ENCODE peak calls at places on chromosome 22, in eight cellular contexts. F, G, L, X, E, V, Z and N are unnamed samples.
A peak's percentile ranks its signal among the peaks of the same experiment; 100 is the strongest.

GRCh38 chr22:22841598-22841997 is 46.0 kb upstream of the IGLL5 start:
- DNase-seq in F (no peak), G (no peak), L (no peak), X (no peak), E (no peak), V (no peak), Z (no peak), N (no peak)

GRCh38 chr22:27895600-27895999 is 23.5 kb downstream of the PITPNB start:
- DNase-seq in F (no peak), G (no peak), L (no peak), X (no peak), E (no peak), V (no peak), Z (no peak), N (no peak)

GRCh38 chr22:22867996-22868715 is 19.5 kb upstream of the IGLL5 start:
- DNase-seq in F (peak; percentile 29), G (no peak), L (no peak), X (no peak), E (no peak), V (no peak), Z (no peak), N (no peak)

GRCh38 chr22:49429066-49429465 is 398.6 kb downstream of the BRD1 start:
- DNase-seq in F (no peak), G (no peak), L (no peak), X (no peak), E (no peak), V (no peak), Z (no peak), N (no peak)

GRCh38 chr22:31647516-31647915 is 14.5 kb downstream of the PISD start:
- DNase-seq in F (no peak), G (no peak), L (no peak), X (no peak), E (no peak), V (no peak), Z (no peak), N (no peak)

GRCh38 chr22:24731786-24732185 is 42.7 kb downstream of the PIWIL3 start:
- DNase-seq in F (no peak), G (no peak), L (no peak), X (no peak), E (no peak), V (no peak), Z (no peak), N (no peak)

GRCh38 chr22:41410311-41410751 is 28.6 kb downstream of the TEF start:
- DNase-seq in F (no peak), G (no peak), L (no peak), X (no peak), E (no peak), V (no peak), Z (no peak), N (no peak)

GRCh38 chr22:48423481-48423901 is 1404.2 kb downstream of the BRD1 start:
- DNase-seq in F (no peak), G (no peak), L (no peak), X (no peak), E (no peak), V (no peak), Z (no peak), N (no peak)

GRCh38 chr22:49922926-49923325 is 4.5 kb downstream of the CRELD2 start:
- DNase-seq in F (no peak), G (no peak), L (no peak), X (no peak), E (peak; percentile 2), V (no peak), Z (no peak), N (no peak)

GRCh38 chr22:39364646-39365405 is 15.0 kb downstream of the SYNGR1 start:
- DNase-seq in F (no peak), G (no peak), L (no peak), X (no peak), E (no peak), V (no peak), Z (no peak), N (no peak)

GRCh38 chr22:41983516-41983915 is 14.3 kb downstream of the SEPTIN3 start:
- DNase-seq in F (no peak), G (no peak), L (no peak), X (no peak), E (no peak), V (no peak), Z (no peak), N (no peak)

GRCh38 chr22:24106385-24107381 is 74.6 kb upstream of the SUSD2 start:
- DNase-seq in F (no peak), G (peak; percentile 23), L (no peak), X (no peak), E (peak; percentile 36), V (no peak), Z (peak; percentile 20), N (no peak)

GRCh38 chr22:38034278-38034882 is 22.8 kb upstream of the PICK1 start:
- DNase-seq in F (peak; percentile 89), G (no peak), L (peak; percentile 88), X (peak; percentile 56), E (no peak), V (peak; percentile 71), Z (no peak), N (peak; percentile 58)

GRCh38 chr22:28360846-28361424 is 318.7 kb downstream of the TTC28 start:
- DNase-seq in F (no peak), G (no peak), L (no peak), X (no peak), E (no peak), V (no peak), Z (no peak), N (no peak)

GRCh38 chr22:35564975-35565867 is 24.6 kb downstream of the RASD2 start:
- DNase-seq in F (no peak), G (no peak), L (no peak), X (no peak), E (no peak), V (no peak), Z (no peak), N (no peak)

GRCh38 chr22:33477131-33478111 is 419.2 kb upstream of the SYN3 start:
- DNase-seq in F (no peak), G (no peak), L (no peak), X (no peak), E (no peak), V (no peak), Z (no peak), N (no peak)

GRCh38 chr22:24176630-24177029 is 4.7 kb upstream of the SUSD2 start:
- DNase-seq in F (no peak), G (no peak), L (no peak), X (no peak), E (no peak), V (no peak), Z (no peak), N (no peak)

GRCh38 chr22:24076091-24076867 is 65.2 kb downstream of the CABIN1 start:
- DNase-seq in F (no peak), G (no peak), L (no peak), X (no peak), E (no peak), V (no peak), Z (no peak), N (no peak)

GRCh38 chr22:33922268-33922667 is 2.0 kb upstream of the LARGE1 start:
- DNase-seq in F (peak; percentile 85), G (peak; percentile 6), L (peak; percentile 13), X (no peak), E (no peak), V (peak; percentile 81), Z (no peak), N (peak; percentile 53)

GRCh38 chr22:20834206-20834605 is 24.4 kb downstream of the PI4KA start:
- DNase-seq in F (peak; percentile 7), G (no peak), L (no peak), X (no peak), E (no peak), V (no peak), Z (no peak), N (no peak)

GRCh38 chr22:24134090-24134846 is 47.0 kb upstream of the SUSD2 start:
- DNase-seq in F (peak; percentile 59), G (peak; percentile 69), L (no peak), X (no peak), E (peak; percentile 30), V (peak; percentile 76), Z (peak; percentile 73), N (no peak)

GRCh38 chr22:39296535-39296934 is 22.9 kb downstream of the RPL3 start:
- DNase-seq in F (peak; percentile 44), G (no peak), L (no peak), X (no peak), E (no peak), V (no peak), Z (no peak), N (no peak)

GRCh38 chr22:17096095-17096494 is 11.3 kb downstream of the IL17RA start:
- DNase-seq in F (no peak), G (no peak), L (no peak), X (no peak), E (no peak), V (no peak), Z (no peak), N (no peak)

GRCh38 chr22:17943533-17944204 is 80.7 kb downstream of the MICAL3 start:
- DNase-seq in F (no peak), G (no peak), L (no peak), X (no peak), E (no peak), V (no peak), Z (no peak), N (peak; percentile 53)